ENCODE peak calls at places on chromosomes 3 and 15, in nine cellular contexts. B, D, J, Y, N, S, L, A and K are unnamed samples. For H3K4me1, the result is how much of the 10 kb centered on the place peaks cover.

GRCh38 chr3:112472676-112473075 is 26.6 kb downstream of the BTLA start:
- DNase-seq in L (no peak), J (no peak), D (no peak), Y (no peak), B (no peak), S (no peak), N (no peak), A (no peak), K (no peak)

GRCh38 chr3:44210967-44211366 is 30.7 kb upstream of the TOPAZ1 start:
- DNase-seq in J (no peak), L (no peak), Y (no peak), A (no peak), N (no peak), B (no peak), D (no peak), S (no peak), K (no peak)

GRCh38 chr3:97835761-97836160 is 13.9 kb downstream of the CRYBG3 start:
- DNase-seq in B (peak), J (no peak), D (no peak), A (peak), S (no peak), N (no peak), Y (no peak), L (no peak), K (no peak)

GRCh38 chr3:113234688-113235260 is 23.4 kb downstream of the BOC start:
- DNase-seq in Y (no peak), S (no peak), N (no peak), B (peak), J (peak), L (no peak), A (peak), D (no peak), K (no peak)

GRCh38 chr15:39153058-39153457 is 427.8 kb upstream of the THBS1 start:
- DNase-seq in Y (no peak), B (no peak), N (no peak), J (no peak), D (no peak), L (no peak), A (no peak), S (no peak), K (no peak)

GRCh38 chr3:142604940-142605339 is 8.7 kb downstream of the PLS1 start:
- DNase-seq in J (no peak), L (no peak), Y (no peak), S (no peak), B (no peak), D (no peak), N (no peak), A (no peak), K (no peak)

GRCh38 chr15:95829062-95829461 is 501.4 kb upstream of the NR2F2 start:
- DNase-seq in Y (no peak), L (no peak), B (no peak), N (no peak), S (no peak), A (no peak), D (no peak), J (no peak), K (no peak)

GRCh38 chr15:25682349-25682748 is 180.8 kb downstream of the ATP10A start:
- DNase-seq in Y (no peak), J (peak), N (peak), A (no peak), L (no peak), B (no peak), D (no peak), S (peak), K (no peak)

GRCh38 chr3:76028816-76029215 is 243.5 kb upstream of the ZNF717 start:
- DNase-seq in N (no peak), Y (no peak), S (no peak), D (no peak), L (no peak), J (no peak), B (peak), A (no peak), K (no peak)

GRCh38 chr3:143070977-143071551 is 48.5 kb upstream of the CHST2 start:
- DNase-seq in D (no peak), B (peak), Y (no peak), S (no peak), J (no peak), A (peak), L (no peak), N (no peak), K (peak)

GRCh38 chr3:85796140-85796539 is 837.4 kb downstream of the CADM2 start:
- DNase-seq in L (no peak), A (no peak), B (no peak), J (no peak), D (no peak), S (no peak), N (no peak), Y (no peak), K (no peak)

GRCh38 chr3:139718415-139718814 is 40.6 kb upstream of the NMNAT3 start:
- DNase-seq in J (no peak), Y (peak), D (peak), L (no peak), N (peak), B (peak), A (peak), S (peak), K (peak)

GRCh38 chr3:177596248-177596821 is 399.1 kb upstream of the TBL1XR1 start:
- DNase-seq in D (no peak), J (peak), A (peak), L (no peak), S (no peak), N (no peak), Y (no peak), B (no peak), K (no peak)

GRCh38 chr3:54122802-54123537 is 618 bp downstream of the CACNA2D3 start:
- DNase-seq in Y (no peak), D (peak), B (no peak), S (no peak), J (no peak), A (no peak), N (no peak), L (no peak), K (no peak)

GRCh38 chr3:98612587-98612986 is 19.2 kb upstream of the CPOX start:
- DNase-seq in D (no peak), N (no peak), Y (no peak), B (no peak), J (no peak), A (no peak), L (no peak), S (peak), K (no peak)

GRCh38 chr15:48641416-48641815 is 4.1 kb downstream of the FBN1 start:
- DNase-seq in N (no peak), L (no peak), Y (no peak), J (no peak), A (peak), S (no peak), D (peak), B (peak), K (peak)

GRCh38 chr3:78349571-78349970 is 1309.7 kb downstream of the ROBO2 start:
- DNase-seq in N (no peak), Y (no peak), D (no peak), A (no peak), L (no peak), J (no peak), B (no peak), S (no peak), K (no peak)

GRCh38 chr15:88655780-88656488 is 17.1 kb downstream of the ISG20 start:
- DNase-seq in A (no peak), J (no peak), N (no peak), S (no peak), D (no peak), L (no peak), Y (no peak), B (no peak), K (no peak)

GRCh38 chr15:60228096-60228495 is 169.7 kb downstream of the ANXA2 start:
- DNase-seq in A (no peak), Y (peak), J (no peak), N (no peak), D (no peak), S (no peak), B (no peak), L (no peak), K (no peak)

GRCh38 chr3:172332256-172333041 is 115.8 kb downstream of the GHSR start:
- DNase-seq in A (peak), N (no peak), Y (peak), S (no peak), L (peak), J (peak), D (peak), B (peak), K (peak)

GRCh38 chr3:120780977-120781376 is 38.4 kb downstream of the GTF2E1 start:
- DNase-seq in D (no peak), Y (no peak), B (peak), A (peak), N (peak), J (no peak), S (no peak), L (no peak), K (peak)

GRCh38 chr15:34755419-34755773 is 598 bp upstream of the GJD2 start:
- DNase-seq in N (no peak), S (no peak), L (no peak), B (no peak), A (no peak), J (no peak), Y (no peak), D (no peak), K (no peak)

GRCh38 chr3:38843898-38844297 is 27.9 kb upstream of the SCN10A start:
- DNase-seq in J (no peak), Y (peak), B (peak), N (no peak), S (no peak), A (peak), L (no peak), D (peak), K (peak)

GRCh38 chr15:84846269-84846668 is 29.1 kb downstream of the ALPK3 start:
- DNase-seq in L (no peak), S (no peak), A (no peak), N (no peak), Y (no peak), J (no peak), B (no peak), D (no peak), K (no peak)

GRCh38 chr3:107629556-107629955 is 106.8 kb downstream of the BBX start:
- DNase-seq in Y (no peak), B (peak), S (no peak), J (no peak), D (no peak), A (no peak), L (no peak), N (no peak), K (no peak)

GRCh38 chr15:34373951-34374350 is 7.0 kb upstream of the LPCAT4 start:
- DNase-seq in D (no peak), S (no peak), J (no peak), A (no peak), N (no peak), B (no peak), Y (no peak), L (no peak), K (no peak)

GRCh38 chr3:23874359-23875120 is 42.2 kb downstream of the NKIRAS1 start:
- DNase-seq in D (no peak), Y (no peak), S (no peak), A (peak), N (no peak), B (peak), L (no peak), J (no peak), K (peak)

GRCh38 chr3:18366258-18366657 is 58.9 kb downstream of the SATB1 start:
- DNase-seq in A (no peak), J (no peak), L (no peak), B (no peak), N (no peak), D (no peak), Y (no peak), S (no peak), K (no peak)

GRCh38 chr3:41265823-41266273 is 66.5 kb downstream of the CTNNB1 start:
- DNase-seq in N (no peak), B (peak), A (peak), S (no peak), D (peak), J (no peak), Y (peak), L (no peak), K (peak)

GRCh38 chr3:179063945-179064560 is 7.6 kb downstream of the ZMAT3 start:
- DNase-seq in N (no peak), Y (no peak), S (no peak), J (no peak), L (no peak), A (no peak), B (peak), D (no peak), K (peak)

GRCh38 chr3:151918253-151919029 is 45.0 kb downstream of the SUCNR1 start:
- DNase-seq in S (no peak), B (peak), D (peak), J (no peak), A (peak), Y (peak), N (no peak), L (no peak), K (no peak)

GRCh38 chr3:16668776-16669545 is 63.7 kb upstream of the DAZL start:
- DNase-seq in D (peak), L (no peak), N (no peak), A (no peak), B (no peak), S (no peak), J (no peak), Y (no peak), K (no peak)

GRCh38 chr3:180913582-180914404 is 1.3 kb downstream of the FXR1 start:
- DNase-seq in J (no peak), S (no peak), B (peak), L (no peak), Y (peak), N (no peak), A (peak), D (no peak), K (peak)

GRCh38 chr3:126515066-126515706 is 2.4 kb downstream of the UROC1 start:
- DNase-seq in L (no peak), D (no peak), J (no peak), N (peak), B (no peak), S (no peak), A (no peak), Y (no peak), K (no peak)

GRCh38 chr3:55647086-55647485 is 160.0 kb upstream of the WNT5A start:
- DNase-seq in S (no peak), N (no peak), D (no peak), Y (no peak), J (no peak), L (no peak), A (no peak), B (no peak), K (no peak)

GRCh38 chr15:92629276-92629974 is 26.1 kb downstream of the FAM174B start:
- DNase-seq in S (no peak), D (no peak), A (no peak), J (no peak), Y (no peak), B (no peak), N (no peak), L (no peak), K (no peak)

GRCh38 chr3:101865751-101866509 is 16.6 kb downstream of the NFKBIZ start:
- DNase-seq in N (no peak), Y (no peak), J (no peak), L (no peak), S (no peak), A (no peak), D (peak), B (peak), K (no peak)

DNA sequence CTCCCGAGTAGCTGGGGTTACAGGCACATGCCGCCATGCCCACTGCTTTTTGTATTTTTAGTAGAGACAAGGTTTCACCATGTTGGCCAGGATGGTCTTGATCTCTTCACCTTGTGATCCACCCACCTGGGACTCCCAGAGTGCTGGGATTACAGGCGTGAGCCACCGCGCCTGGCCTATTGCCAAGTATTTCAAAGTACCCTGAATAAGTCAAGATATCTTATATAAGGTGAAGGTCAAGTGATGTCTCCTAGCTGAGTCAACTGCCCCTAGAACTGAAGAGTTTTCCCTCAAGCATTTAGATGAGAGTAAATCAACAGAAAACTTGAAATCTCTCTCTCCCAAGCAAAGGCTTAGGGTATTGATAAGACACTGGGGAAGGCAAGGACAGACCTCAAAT is 63.9 kb downstream of the RPL22L1 start:
- DNase-seq in B (no peak), Y (no peak), D (no peak), L (no peak), A (no peak), N (no peak), S (no peak), J (no peak), K (no peak)
- H3K4me1 ChIP-seq in B (under half), Y (under half), D (under half), L (under half), A (half or more), N (under half), S (under half), J (under half), K (half or more)

GRCh38 chr3:195005759-195006555 is 265.0 kb downstream of the XXYLT1 start:
- DNase-seq in J (no peak), L (no peak), S (no peak), Y (no peak), D (no peak), B (no peak), N (no peak), A (no peak), K (no peak)

GRCh38 chr3:195003006-195003892 is 267.7 kb downstream of the XXYLT1 start:
- DNase-seq in Y (no peak), N (peak), S (peak), L (no peak), J (peak), B (no peak), A (peak), D (no peak), K (no peak)

GRCh38 chr3:195003893-195004289 is 267.1 kb downstream of the XXYLT1 start:
- DNase-seq in L (no peak), D (no peak), B (no peak), S (no peak), N (no peak), Y (no peak), A (no peak), J (no peak), K (peak)

GRCh38 chr3:195005251-195005620 is 265.7 kb downstream of the XXYLT1 start:
- DNase-seq in S (no peak), B (no peak), J (no peak), L (no peak), D (no peak), A (no peak), N (no peak), Y (no peak), K (peak)

DNA sequence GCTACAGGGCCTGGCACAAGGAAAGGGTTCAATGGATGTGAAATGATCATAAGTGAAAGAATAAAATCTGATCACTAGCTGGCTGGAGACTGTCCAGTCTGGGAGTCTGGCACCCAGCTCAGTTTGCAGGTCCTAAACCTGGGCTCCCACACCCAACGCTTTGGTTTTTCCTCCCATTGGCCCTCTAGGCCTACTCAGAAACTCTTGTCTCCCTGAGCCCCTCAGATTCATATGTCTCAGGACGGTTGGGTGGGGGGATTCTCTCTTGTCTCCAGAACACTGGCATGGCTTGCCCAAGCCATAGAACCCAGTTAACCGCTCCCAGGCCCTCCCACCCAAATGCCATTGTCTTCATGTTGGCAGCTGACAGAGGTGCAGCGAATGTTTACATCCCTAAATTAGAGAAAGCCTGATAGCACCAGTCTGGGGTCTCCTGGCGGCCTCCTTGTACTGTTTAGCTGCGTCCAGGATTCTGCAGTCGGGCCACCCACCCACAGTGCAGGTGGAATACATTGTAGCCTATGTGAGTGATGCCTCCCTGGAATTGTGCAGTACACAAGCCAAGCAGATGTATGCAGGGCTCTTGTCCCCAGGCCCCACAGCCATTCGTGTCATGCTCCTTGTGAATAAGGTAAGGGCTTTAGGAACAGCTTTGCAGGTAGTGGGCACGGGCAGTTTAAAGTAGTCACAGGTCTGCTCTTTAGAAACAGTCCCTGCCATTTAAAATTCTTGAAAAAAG is 266.3 kb downstream of the XXYLT1 start:
- DNase-seq in N (no peak), J (no peak), D (no peak), Y (no peak), S (no peak), A (no peak), L (no peak), B (no peak), K (peak)
- H3K4me1 ChIP-seq in N (under half), J (under half), D (under half), Y (under half), S (under half), A (under half), L (under half), B (under half), K (under half)

GRCh38 chr3:156689589-156689988 is 15.2 kb downstream of the TIPARP start:
- DNase-seq in D (no peak), A (no peak), S (no peak), B (no peak), N (no peak), J (no peak), Y (no peak), L (no peak), K (no peak)

GRCh38 chr3:156685752-156686151 is 11.4 kb downstream of the TIPARP start:
- DNase-seq in A (no peak), J (no peak), L (no peak), B (no peak), Y (no peak), S (no peak), D (no peak), N (no peak), K (no peak)

GRCh38 chr3:156691920-156692319 is 17.5 kb downstream of the TIPARP start:
- DNase-seq in J (no peak), B (peak), N (no peak), Y (no peak), S (no peak), D (no peak), L (no peak), A (peak), K (no peak)

GRCh38 chr3:156687023-156687422 is 12.6 kb downstream of the TIPARP start:
- DNase-seq in S (no peak), L (no peak), A (peak), B (peak), N (no peak), Y (no peak), D (no peak), J (no peak), K (no peak)

DNA sequence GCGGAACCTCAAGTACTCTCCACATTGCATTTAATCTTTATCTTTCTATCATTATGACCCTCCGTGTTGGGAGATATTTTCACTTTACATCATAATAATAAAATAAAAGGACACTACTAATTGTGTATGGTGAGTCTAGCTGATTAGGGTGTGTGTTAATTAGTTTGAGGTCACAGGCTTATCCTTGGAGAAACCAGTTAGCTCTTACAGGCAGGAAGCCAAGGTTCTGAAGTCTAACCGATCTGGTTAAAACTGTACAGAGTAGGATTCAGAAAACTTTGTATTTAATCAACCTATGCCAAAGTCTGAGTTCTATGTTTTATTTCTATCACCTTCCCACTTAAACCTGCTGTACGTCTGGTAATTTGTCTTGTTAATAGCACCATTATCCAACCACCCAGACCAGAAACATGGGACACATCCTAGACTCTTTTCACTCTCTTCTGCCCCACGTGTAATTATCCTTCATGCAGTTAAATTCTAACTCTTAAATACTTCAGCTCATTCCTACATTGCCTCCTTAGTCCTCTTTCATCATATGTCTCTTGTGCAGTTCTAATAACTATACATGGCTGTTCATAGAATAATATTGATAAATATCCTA is 14.6 kb downstream of the TIPARP start:
- DNase-seq in B (no peak), N (no peak), D (no peak), S (no peak), A (no peak), Y (no peak), L (no peak), J (no peak), K (no peak)
- H3K4me1 ChIP-seq in B (under half), N (half or more), D (under half), S (under half), A (half or more), Y (half or more), L (under half), J (under half), K (half or more)

GRCh38 chr3:4984511-4984864 is 5.3 kb downstream of the BHLHE40 start:
- DNase-seq in Y (no peak), B (peak), L (no peak), N (no peak), A (peak), D (no peak), J (no peak), S (no peak), K (no peak)

GRCh38 chr3:4986611-4987373 is 7.6 kb downstream of the BHLHE40 start:
- DNase-seq in L (peak), Y (peak), A (peak), B (peak), J (peak), D (peak), S (peak), N (peak), K (peak)

GRCh38 chr3:4987374-4988296 is 8.4 kb downstream of the BHLHE40 start:
- DNase-seq in A (no peak), J (no peak), L (no peak), S (no peak), B (no peak), N (no peak), D (no peak), Y (no peak), K (no peak)

GRCh38 chr3:4985330-4986174 is 6.3 kb downstream of the BHLHE40 start:
- DNase-seq in J (peak), N (no peak), B (peak), L (no peak), A (peak), Y (no peak), D (no peak), S (no peak), K (peak)

GRCh38 chr3:4986175-4986610 is 7.0 kb downstream of the BHLHE40 start:
- DNase-seq in J (no peak), D (no peak), A (no peak), Y (no peak), N (no peak), B (peak), L (no peak), S (no peak), K (peak)
- H3K4me1 ChIP-seq in J (under half), D (half or more), A (half or more), Y (under half), N (half or more), B (under half), L (half or more), S (under half), K (half or more)